ENCODE peak calls at places on chromosome 7, in seven cellular contexts. I is H1, T is IMR-90, V is H9, O is neuronal stem cell, N is mesendoderm, M is trophoblast cell. K is an unnamed sample.

GRCh38 chr7:104855826-104856225 is 158.2 kb upstream of the KMT2E start:
- DNase-seq in I (no peak), T (no peak), V (no peak), O (no peak), N (no peak), M (no peak), K (no peak)

GRCh38 chr7:43513236-43513635 is 69.7 kb upstream of the STK17A start:
- DNase-seq in I (no peak), T (no peak), V (no peak), O (no peak), N (no peak), M (no peak), K (no peak)

GRCh38 chr7:139246905-139247304 is 15.9 kb downstream of the UBN2 start:
- DNase-seq in I (no peak), T (peak; percentile 76), V (no peak), O (no peak), N (no peak), M (no peak), K (peak; percentile 41)

GRCh38 chr7:158353606-158354570 is 233.7 kb downstream of the PTPRN2 start:
- DNase-seq in I (peak; percentile 81), T (no peak), V (peak; percentile 78), O (peak; percentile 51), N (peak; percentile 81), M (no peak), K (no peak)

GRCh38 chr7:100799037-100799896 is 28.1 kb downstream of the EPHB4 start:
- DNase-seq in I (peak; percentile 83), T (peak; percentile 52), V (peak; percentile 79), O (peak; percentile 39), N (peak; percentile 85), M (peak; percentile 7), K (peak; percentile 63)

GRCh38 chr7:73633844-73634243 is 9.5 kb upstream of the MLXIPL start:
- DNase-seq in I (no peak), T (no peak), V (no peak), O (no peak), N (no peak), M (no peak), K (no peak)

GRCh38 chr7:25496394-25497103 is 268.3 kb upstream of the NPVF start:
- DNase-seq in I (no peak), T (no peak), V (no peak), O (no peak), N (no peak), M (no peak), K (no peak)

GRCh38 chr7:157895520-157896375 is 558.9 kb downstream of the DNAJB6 start:
- DNase-seq in I (no peak), T (no peak), V (no peak), O (no peak), N (no peak), M (no peak), K (no peak)

GRCh38 chr7:55086413-55087201 is 67.8 kb downstream of the EGFR start:
- DNase-seq in I (no peak), T (peak; percentile 90), V (no peak), O (no peak), N (no peak), M (no peak), K (peak; percentile 91)

GRCh38 chr7:144517762-144518161 is 114.3 kb upstream of the NOBOX start:
- DNase-seq in I (no peak), T (no peak), V (no peak), O (no peak), N (no peak), M (no peak), K (no peak)

GRCh38 chr7:146554568-146554967 is 438.0 kb downstream of the CNTNAP2 start:
- DNase-seq in I (no peak), T (no peak), V (no peak), O (no peak), N (no peak), M (no peak), K (no peak)

GRCh38 chr7:129607471-129608120 is 3.9 kb upstream of the NRF1 start:
- DNase-seq in I (peak; percentile 78), T (no peak), V (peak; percentile 58), O (no peak), N (peak; percentile 81), M (peak; percentile 58), K (peak; percentile 32)

GRCh38 chr7:136666110-136666509 is 202.3 kb upstream of the CHRM2 start:
- DNase-seq in I (no peak), T (no peak), V (no peak), O (no peak), N (no peak), M (no peak), K (no peak)

GRCh38 chr7:104982308-104982755 is 31.7 kb upstream of the KMT2E start:
- DNase-seq in I (no peak), T (no peak), V (no peak), O (no peak), N (peak; percentile 66), M (peak; percentile 69), K (peak; percentile 89)

GRCh38 chr7:149690688-149691446 is 82.5 kb downstream of the ZNF467 start:
- DNase-seq in I (peak; percentile 97), T (peak; percentile 71), V (peak; percentile 90), O (no peak), N (peak; percentile 97), M (peak; percentile 55), K (peak; percentile 84)

GRCh38 chr7:76063525-76063924 is 15.6 kb downstream of the MDH2 start:
- DNase-seq in I (no peak), T (no peak), V (no peak), O (no peak), N (no peak), M (no peak), K (no peak)

GRCh38 chr7:17680026-17680425 is 260.3 kb downstream of the SNX13 start:
- DNase-seq in I (no peak), T (peak; percentile 83), V (no peak), O (peak; percentile 69), N (peak; percentile 75), M (peak; percentile 78), K (peak; percentile 91)

GRCh38 chr7:99379043-99379577 is 4.6 kb downstream of the ARPC1B start:
- DNase-seq in I (no peak), T (peak; percentile 88), V (no peak), O (no peak), N (peak; percentile 54), M (peak; percentile 98), K (peak; percentile 95)

GRCh38 chr7:52114509-52114908 is 797.9 kb upstream of the COBL start:
- DNase-seq in I (no peak), T (no peak), V (no peak), O (no peak), N (no peak), M (no peak), K (no peak)

GRCh38 chr7:27169658-27170493 is 4.2 kb downstream of the HOXA10 start:
- DNase-seq in I (no peak), T (no peak), V (peak; percentile 69), O (no peak), N (peak; percentile 74), M (peak; percentile 43), K (peak; percentile 66)

GRCh38 chr7:134527979-134528371 is 608 bp downstream of the AKR1B10 start:
- DNase-seq in I (no peak), T (peak; percentile 86), V (no peak), O (no peak), N (no peak), M (no peak), K (peak; percentile 51)

GRCh38 chr7:13981070-13981469 is 8.4 kb downstream of the ETV1 start:
- DNase-seq in I (no peak), T (peak; percentile 98), V (no peak), O (no peak), N (peak; percentile 89), M (peak; percentile 36), K (peak; percentile 97)

GRCh38 chr7:17716816-17717215 is 223.5 kb downstream of the SNX13 start:
- DNase-seq in I (no peak), T (no peak), V (no peak), O (no peak), N (peak; percentile 54), M (no peak), K (no peak)

GRCh38 chr7:5500777-5501350 is 77.2 kb upstream of the TNRC18 start:
- DNase-seq in I (no peak), T (no peak), V (no peak), O (no peak), N (no peak), M (no peak), K (no peak)

GRCh38 chr7:36281945-36282727 is 107.5 kb upstream of the ANLN start:
- DNase-seq in I (no peak), T (peak; percentile 61), V (no peak), O (no peak), N (peak; percentile 47), M (no peak), K (peak; percentile 33)

GRCh38 chr7:117068511-117069155 is 115.3 kb downstream of the ST7 start:
- DNase-seq in I (no peak), T (no peak), V (no peak), O (no peak), N (no peak), M (no peak), K (no peak)

GRCh38 chr7:141501451-141501850 is 49.8 kb upstream of the AGK start:
- DNase-seq in I (no peak), T (no peak), V (no peak), O (no peak), N (no peak), M (no peak), K (no peak)

GRCh38 chr7:141495057-141495456 is 56.2 kb upstream of the AGK start:
- DNase-seq in I (no peak), T (no peak), V (no peak), O (no peak), N (no peak), M (no peak), K (no peak)

GRCh38 chr7:141500608-141501007 is 50.6 kb upstream of the AGK start:
- DNase-seq in I (no peak), T (no peak), V (no peak), O (no peak), N (no peak), M (no peak), K (no peak)

GRCh38 chr7:141497391-141497790 is 53.8 kb upstream of the AGK start:
- DNase-seq in I (no peak), T (no peak), V (no peak), O (no peak), N (no peak), M (no peak), K (no peak)
- H2BK5ac ChIP-seq in I (no peak overlapping the region), T (no peak overlapping the region), V (no peak overlapping the region), O (no peak overlapping the region), N (no peak overlapping the region), M (no peak overlapping the region), K (no peak overlapping the region)

GRCh38 chr7:115516341-115516740 is 514.2 kb downstream of the TFEC start:
- DNase-seq in I (no peak), T (no peak), V (no peak), O (no peak), N (no peak), M (no peak), K (peak; percentile 2)
- H2BK5ac ChIP-seq in I (no peak overlapping the region), T (no peak overlapping the region), V (no peak overlapping the region), O (no peak overlapping the region), N (no peak overlapping the region), M (no peak overlapping the region), K (no peak overlapping the region)

DNA sequence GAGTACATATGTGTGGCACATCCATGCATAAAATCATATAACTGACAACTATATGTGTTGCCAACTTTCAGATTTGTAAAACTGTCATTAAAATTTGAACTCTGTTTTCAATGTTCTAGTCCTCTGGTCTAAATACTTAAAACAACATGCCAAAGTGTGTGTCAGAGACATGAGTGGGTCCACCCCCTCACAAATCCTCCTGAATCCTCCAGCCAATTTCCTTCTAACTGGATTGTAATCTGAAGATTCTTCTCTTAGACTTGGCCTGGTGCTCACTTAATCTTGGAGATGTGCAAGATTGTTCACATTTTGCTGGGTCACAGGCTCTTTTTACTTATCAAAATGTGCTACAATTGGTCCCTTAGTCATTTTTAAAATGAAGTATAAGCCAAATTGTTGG is 184.1 kb downstream of the RELN start:
- DNase-seq in I (no peak), T (peak; percentile 41), V (no peak), O (no peak), N (no peak), M (no peak), K (no peak)
- H2BK5ac ChIP-seq in I (no peak overlapping the region), T (no peak overlapping the region), V (no peak overlapping the region), O (no peak overlapping the region), N (no peak overlapping the region), M (no peak overlapping the region), K (no peak overlapping the region)

GRCh38 chr7:46752881-46753366 is 829.0 kb downstream of the TNS3 start:
- DNase-seq in I (no peak), T (peak; percentile 77), V (no peak), O (no peak), N (no peak), M (no peak), K (peak; percentile 59)
- H2BK5ac ChIP-seq in I (no peak overlapping the region), T (peak overlapping the region; percentile 86), V (no peak overlapping the region), O (no peak overlapping the region), N (no peak overlapping the region), M (no peak overlapping the region), K (no peak overlapping the region)